ENCODE peak calls at places on chromosome 21, in six cellular contexts. B is trophoblast cell, Q is IMR-90, T is H9, U is H1, K is neuronal stem cell. A is an unnamed sample. For H3K4me1 and H3K79me1, the result is how much of the 10 kb centered on the place peaks cover.

GRCh38 chr21:31860851-31861250 is 12.0 kb upstream of the HUNK start:
- DNase-seq in K (no peak), B (no peak), Q (no peak), T (no peak), U (no peak), A (no peak)

GRCh38 chr21:41167348-41168342 is at the start of gene BACE2:
- DNase-seq in K (peak), T (peak), U (no peak), Q (peak), B (peak), A (peak)

GRCh38 chr21:31554511-31555022 is 104.9 kb upstream of the SOD1 start:
- DNase-seq in U (no peak), K (peak), B (peak), T (peak), Q (peak), A (peak)

GRCh38 chr21:16330340-16331319 is 600.8 kb downstream of the USP25 start:
- DNase-seq in T (no peak), B (peak), U (no peak), K (peak), Q (peak), A (peak)

GRCh38 chr21:20789696-20790095 is 208.5 kb upstream of the NCAM2 start:
- DNase-seq in Q (no peak), B (no peak), U (no peak), K (no peak), T (no peak), A (no peak)

GRCh38 chr21:37505963-37506362 is 139.4 kb downstream of the DYRK1A start:
- DNase-seq in U (no peak), T (no peak), Q (no peak), B (peak), K (no peak), A (no peak)

GRCh38 chr21:38958940-38959685 is 153.4 kb downstream of the ETS2 start:
- DNase-seq in T (no peak), K (no peak), B (peak), U (no peak), Q (peak), A (no peak)

GRCh38 chr21:25708467-25709065 is 26.1 kb downstream of the ATP5PF start:
- DNase-seq in B (peak), U (no peak), Q (peak), K (peak), T (no peak), A (peak)

GRCh38 chr21:34609951-34610549 is 4.9 kb downstream of the RCAN1 start:
- DNase-seq in Q (no peak), T (no peak), B (no peak), K (no peak), U (no peak), A (no peak)

GRCh38 chr21:31837613-31838390 is 35.0 kb upstream of the HUNK start:
- DNase-seq in U (no peak), T (no peak), B (no peak), Q (no peak), K (no peak), A (no peak)

GRCh38 chr21:15441060-15441493 is 288.7 kb upstream of the USP25 start:
- DNase-seq in B (no peak), Q (no peak), K (peak), U (no peak), T (no peak), A (peak)

GRCh38 chr21:38938343-38938742 is 132.6 kb downstream of the ETS2 start:
- DNase-seq in U (no peak), Q (peak), K (peak), T (no peak), B (no peak), A (peak)

GRCh38 chr21:15309721-15310120 is 244.9 kb upstream of the NRIP1 start:
- DNase-seq in Q (no peak), T (no peak), B (no peak), U (no peak), K (no peak), A (no peak)

GRCh38 chr21:39137248-39138186 is 45.7 kb downstream of the PSMG1 start:
- DNase-seq in T (peak), Q (peak), U (no peak), K (no peak), B (peak), A (peak)

GRCh38 chr21:38821959-38822682 is 16.4 kb downstream of the ETS2 start:
- DNase-seq in K (no peak), B (no peak), U (no peak), T (no peak), Q (no peak), A (no peak)

DNA sequence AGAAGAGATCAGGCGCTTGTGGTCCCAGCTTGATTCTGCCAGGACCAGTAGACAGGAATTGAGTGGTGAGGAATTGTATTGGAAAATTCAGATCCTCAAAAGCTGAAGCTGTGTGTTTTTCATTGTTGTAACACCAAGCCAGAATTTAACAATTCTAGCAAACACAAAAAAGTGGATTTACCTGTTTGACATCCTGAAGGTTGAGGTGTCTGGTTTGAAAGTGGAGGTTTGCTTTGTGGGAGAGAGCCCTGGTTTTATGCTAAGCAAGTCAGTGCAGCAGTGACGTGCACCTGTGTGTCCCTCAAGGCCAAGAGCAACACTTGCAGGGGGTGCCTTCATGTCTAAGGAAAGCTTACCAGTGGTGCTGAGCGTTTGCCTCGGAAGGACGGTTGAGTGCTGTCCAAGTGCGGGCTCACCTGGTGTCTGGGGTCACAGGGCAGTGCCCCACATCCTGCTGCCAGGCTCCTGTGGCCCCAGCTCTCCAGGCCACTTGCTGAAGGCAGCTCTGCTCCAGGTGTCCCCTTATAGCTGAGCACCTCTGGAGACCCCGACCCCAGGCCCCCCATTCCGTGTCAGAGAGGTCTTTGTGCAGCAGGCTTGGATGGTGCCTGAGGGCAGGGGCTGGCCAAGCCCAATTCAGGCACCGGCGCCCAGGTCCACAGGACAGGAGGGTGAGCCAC is 27.7 kb downstream of the PCNT start:
- DNase-seq in U (no peak), T (no peak), B (no peak), K (no peak), Q (no peak), A (no peak)
- H3K4me1 ChIP-seq in U (under half), T (under half), B (under half), K (under half), Q (under half), A (under half)

GRCh38 chr21:23020969-23021368 is 2022.8 kb downstream of the NCAM2 start:
- DNase-seq in T (no peak), K (no peak), Q (no peak), B (no peak), U (no peak), A (no peak)
- H3K79me1 ChIP-seq in T (under half), K (under half), Q (under half), B (under half), U (under half), A (under half)

GRCh38 chr21:42405064-42406059 is 1.7 kb downstream of the UBASH3A start:
- DNase-seq in T (no peak), Q (no peak), U (no peak), K (no peak), B (no peak), A (no peak)
- H3K4me1 ChIP-seq in T (under half), Q (under half), U (under half), K (under half), B (under half), A (under half)

GRCh38 chr21:43925609-43926008 is 60.6 kb downstream of the AGPAT3 start:
- DNase-seq in B (no peak), Q (no peak), K (no peak), T (no peak), U (no peak), A (no peak)

GRCh38 chr21:43924421-43925095 is 59.5 kb downstream of the AGPAT3 start:
- DNase-seq in K (no peak), T (no peak), U (no peak), Q (no peak), B (no peak), A (no peak)

GRCh38 chr21:43927591-43928229 is 62.7 kb downstream of the AGPAT3 start:
- DNase-seq in U (no peak), T (no peak), Q (no peak), K (no peak), B (no peak), A (no peak)

GRCh38 chr21:43925096-43925481 is 60.1 kb downstream of the AGPAT3 start:
- DNase-seq in U (no peak), Q (no peak), T (no peak), B (no peak), K (no peak), A (peak)

GRCh38 chr21:43926196-43926595 is 61.2 kb downstream of the AGPAT3 start:
- DNase-seq in U (no peak), K (no peak), Q (no peak), B (no peak), T (no peak), A (no peak)
- H3K79me1 ChIP-seq in U (under half), K (under half), Q (under half), B (under half), T (under half), A (under half)

GRCh38 chr21:33022828-33023573 is 2.7 kb upstream of the OLIG2 start:
- DNase-seq in B (no peak), Q (no peak), T (peak), U (no peak), K (no peak), A (no peak)
- H3K4me1 ChIP-seq in B (under half), Q (under half), T (under half), U (under half), K (under half), A (under half)

GRCh38 chr21:18350216-18350615 is 53.4 kb downstream of the TMPRSS15 start:
- DNase-seq in T (no peak), B (peak), Q (no peak), U (no peak), K (no peak), A (no peak)
- H3K79me1 ChIP-seq in T (under half), B (under half), Q (under half), U (under half), K (under half), A (under half)

DNA sequence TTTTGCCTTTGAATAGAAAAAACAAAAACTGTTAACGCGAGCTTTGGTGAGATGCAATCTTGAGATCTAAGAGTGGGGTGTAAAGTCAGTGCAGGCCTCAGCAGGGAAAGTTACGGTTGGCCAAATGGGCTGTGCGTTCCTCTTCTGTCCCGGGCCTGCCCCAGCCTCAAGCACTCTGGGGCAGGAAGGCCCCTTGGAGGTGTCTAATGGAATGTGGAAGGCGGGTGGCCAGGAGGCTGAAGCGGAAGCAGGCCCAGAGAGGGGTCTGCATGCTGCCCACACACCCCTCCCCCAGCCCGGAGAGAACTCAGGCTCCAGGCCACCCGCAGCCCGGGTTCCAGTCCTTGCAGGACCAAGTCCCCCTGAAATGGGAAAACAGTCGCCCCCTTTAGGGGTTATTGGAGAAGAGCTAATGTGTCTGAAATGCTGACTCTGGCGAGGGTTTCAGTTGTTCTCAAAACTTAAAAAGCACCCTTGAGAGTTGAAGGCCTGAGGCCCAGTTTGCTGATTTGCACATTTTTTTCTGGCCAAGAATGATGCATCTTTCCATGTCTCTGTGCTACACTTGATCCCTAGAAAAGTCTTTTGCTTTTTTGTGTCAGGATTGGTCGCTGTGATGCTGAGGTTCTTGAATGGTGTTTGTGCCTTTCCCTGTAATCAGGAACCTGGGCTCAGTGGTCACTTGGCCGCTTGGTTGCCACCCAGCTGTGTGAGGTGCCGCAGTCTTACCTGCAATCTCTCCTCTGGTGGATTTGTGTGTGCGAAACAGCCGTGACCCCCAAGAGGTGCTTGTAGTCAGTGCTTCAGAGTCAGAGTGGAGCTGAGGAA is 2.0 kb downstream of the COL18A1 start:
- DNase-seq in B (no peak), Q (no peak), K (no peak), U (peak), T (peak), A (peak)
- H3K4me1 ChIP-seq in B (under half), Q (under half), K (under half), U (under half), T (under half), A (under half)